ENCODE peak calls at places on chromosomes 5 and 9, in ten cellular contexts. T is SK-N-SH, A is tibial artery, J is cardiac fibroblast, B is astrocyte of the spinal cord, X is aorta, U is bronchial epithelial cell, H is PC-9, V is BJ, G is prostate gland. L is an unnamed sample.

GRCh38 chr5:42399702-42400101 is 23.5 kb upstream of the GHR start:
- DNase-seq in T (no peak), A (no peak), J (no peak), B (no peak), X (no peak), U (peak; percentile 89), H (no peak), V (no peak), G (no peak), L (no peak)

GRCh38 chr9:119596703-119597102 is 227.5 kb upstream of the BRINP1 start:
- DNase-seq in T (no peak), A (no peak), J (no peak), B (no peak), X (no peak), U (no peak), H (no peak), V (no peak), G (no peak), L (no peak)

GRCh38 chr9:87588339-87588738 is 90.7 kb downstream of the DAPK1 start:
- DNase-seq in T (peak; percentile 41), A (no peak), J (no peak), B (no peak), X (no peak), U (no peak), H (no peak), V (no peak), G (no peak), L (no peak)

GRCh38 chr5:115471674-115472073 is 72.9 kb downstream of the FEM1C start:
- DNase-seq in T (no peak), A (no peak), J (peak; percentile 69), B (no peak), X (no peak), U (no peak), H (no peak), V (no peak), G (no peak), L (no peak)

GRCh38 chr5:64977779-64978178 is 209.0 kb downstream of the CWC27 start:
- DNase-seq in T (no peak), A (no peak), J (peak; percentile 66), B (no peak), X (peak; percentile 59), U (no peak), H (no peak), V (no peak), G (no peak), L (no peak)

GRCh38 chr5:145937432-145938250 is 1.3 kb downstream of the SH3RF2 start:
- DNase-seq in T (peak; percentile 45), A (no peak), J (no peak), B (peak; percentile 62), X (no peak), U (peak; percentile 95), H (peak; percentile 89), V (no peak), G (peak; percentile 43), L (peak; percentile 81)

GRCh38 chr5:68593211-68593701 is 377.7 kb downstream of the PIK3R1 start:
- DNase-seq in T (no peak), A (no peak), J (no peak), B (no peak), X (no peak), U (peak; percentile 5), H (no peak), V (no peak), G (peak; percentile 63), L (no peak)

GRCh38 chr5:150294551-150295071 is 5.0 kb upstream of the CAMK2A start:
- DNase-seq in T (no peak), A (no peak), J (no peak), B (no peak), X (peak; percentile 60), U (no peak), H (no peak), V (no peak), G (no peak), L (no peak)

GRCh38 chr9:129609486-129610192 is 11.3 kb downstream of the C9orf50 start:
- DNase-seq in T (peak; percentile 46), A (peak; percentile 75), J (peak; percentile 50), B (peak; percentile 80), X (no peak), U (peak; percentile 9), H (no peak), V (no peak), G (peak; percentile 40), L (no peak)

GRCh38 chr5:75364571-75365280 is 27.7 kb downstream of the HMGCR start:
- DNase-seq in T (no peak), A (no peak), J (no peak), B (no peak), X (no peak), U (no peak), H (no peak), V (no peak), G (no peak), L (no peak)

GRCh38 chr5:60797482-60798153 is 46.5 kb downstream of the ELOVL7 start:
- DNase-seq in T (no peak), A (no peak), J (no peak), B (no peak), X (no peak), U (no peak), H (no peak), V (no peak), G (no peak), L (no peak)

GRCh38 chr5:219492-219891 is 1.4 kb downstream of the SDHA start:
- DNase-seq in T (no peak), A (no peak), J (no peak), B (peak; percentile 47), X (peak; percentile 35), U (peak; percentile 47), H (no peak), V (no peak), G (no peak), L (no peak)

GRCh38 chr9:97705354-97705950 is 8.3 kb upstream of the XPA start:
- DNase-seq in T (no peak), A (no peak), J (peak; percentile 11), B (peak; percentile 80), X (no peak), U (no peak), H (no peak), V (no peak), G (no peak), L (no peak)

GRCh38 chr5:105659396-105659795 is 2011.3 kb downstream of the EFNA5 start:
- DNase-seq in T (no peak), A (no peak), J (no peak), B (no peak), X (no peak), U (no peak), H (no peak), V (no peak), G (no peak), L (no peak)

GRCh38 chr5:134913795-134914194 is 8.9 kb downstream of the PCBD2 start:
- DNase-seq in T (no peak), A (no peak), J (no peak), B (no peak), X (no peak), U (peak; percentile 33), H (no peak), V (no peak), G (no peak), L (no peak)

GRCh38 chr5:124596595-124597388 is 149.6 kb downstream of the ZNF608 start:
- DNase-seq in T (no peak), A (no peak), J (peak; percentile 76), B (peak; percentile 90), X (no peak), U (peak; percentile 92), H (peak; percentile 85), V (peak; percentile 27), G (no peak), L (peak; percentile 69)

GRCh38 chr5:78984020-78984610 is 995 bp downstream of the ARSB start:
- DNase-seq in T (peak; percentile 29), A (no peak), J (peak; percentile 11), B (no peak), X (no peak), U (peak; percentile 26), H (no peak), V (no peak), G (no peak), L (no peak)

GRCh38 chr5:161547573-161548471 is 1.3 kb upstream of the GABRB2 start:
- DNase-seq in T (peak; percentile 44), A (no peak), J (no peak), B (no peak), X (no peak), U (no peak), H (no peak), V (no peak), G (no peak), L (no peak)

GRCh38 chr5:161544350-161544765 is 2.2 kb downstream of the GABRB2 start:
- DNase-seq in T (peak; percentile 61), A (no peak), J (peak; percentile 55), B (peak; percentile 46), X (no peak), U (peak; percentile 40), H (no peak), V (no peak), G (no peak), L (peak; percentile 49)

GRCh38 chr5:161548472-161549094 is 2.1 kb upstream of the GABRB2 start:
- DNase-seq in T (peak; percentile 14), A (no peak), J (no peak), B (no peak), X (no peak), U (no peak), H (no peak), V (no peak), G (no peak), L (no peak)

GRCh38 chr5:161545701-161546462 is 643 bp downstream of the GABRB2 start:
- DNase-seq in T (no peak), A (no peak), J (no peak), B (no peak), X (no peak), U (no peak), H (no peak), V (no peak), G (no peak), L (no peak)

GRCh38 chr5:161546463-161547301 is at the start of gene GABRB2:
- DNase-seq in T (peak; percentile 65), A (no peak), J (peak; percentile 37), B (peak; percentile 60), X (peak; percentile 77), U (peak; percentile 25), H (no peak), V (no peak), G (no peak), L (peak; percentile 15)
- H3K4me3 ChIP-seq in T (peak within 1 kb of the TSS; percentile 53), A (peak within 1 kb of the TSS; percentile 48), J (peak within 1 kb of the TSS; percentile 45), B (peak within 1 kb of the TSS; percentile 50), X (peak within 1 kb of the TSS; percentile 29), U (peak within 1 kb of the TSS; percentile 23), H (no peak within 1 kb of the TSS), V (peak within 1 kb of the TSS; percentile 14), G (peak within 1 kb of the TSS; percentile 11), L (peak within 1 kb of the TSS; percentile 16)

GRCh38 chr5:119368238-119368630 is 12.4 kb downstream of the TNFAIP8 start:
- DNase-seq in T (no peak), A (no peak), J (no peak), B (no peak), X (no peak), U (no peak), H (no peak), V (no peak), G (no peak), L (no peak)
- H3K4me3 ChIP-seq in T (no peak overlapping the region), A (no peak overlapping the region), J (no peak overlapping the region), B (no peak overlapping the region), X (no peak overlapping the region), U (no peak overlapping the region), H (no peak overlapping the region), V (no peak overlapping the region), G (no peak overlapping the region), L (no peak overlapping the region)

GRCh38 chr9:127336086-127336485 is 60.9 kb upstream of the SLC2A8 start:
- DNase-seq in T (no peak), A (no peak), J (peak; percentile 36), B (no peak), X (no peak), U (no peak), H (no peak), V (no peak), G (no peak), L (no peak)
- H3K4me3 ChIP-seq in T (no peak overlapping the region), A (no peak overlapping the region), J (no peak overlapping the region), B (no peak overlapping the region), X (no peak overlapping the region), U (no peak overlapping the region), H (no peak overlapping the region), V (no peak overlapping the region), G (no peak overlapping the region), L (no peak overlapping the region)

GRCh38 chr5:175784230-175784629 is 87.1 kb upstream of the CPLX2 start:
- DNase-seq in T (no peak), A (no peak), J (no peak), B (no peak), X (no peak), U (no peak), H (no peak), V (no peak), G (no peak), L (no peak)
- H3K4me3 ChIP-seq in T (no peak overlapping the region), A (no peak overlapping the region), J (no peak overlapping the region), B (no peak overlapping the region), X (no peak overlapping the region), U (no peak overlapping the region), H (no peak overlapping the region), V (no peak overlapping the region), G (no peak overlapping the region), L (no peak overlapping the region)

L was measured in SJSA1.